ENCODE peak calls at places on chromosomes 2 and 18, in six cellular contexts. Y, W, F, L, P and C are unnamed samples.

GRCh38 chr18:78406743-78407455 is 572.7 kb upstream of the SALL3 start:
- DNase-seq in F (no peak), L (no peak), P (no peak), Y (no peak), W (no peak), C (no peak)

GRCh38 chr18:5266721-5267120 is 28.8 kb downstream of the ZBTB14 start:
- DNase-seq in F (no peak), L (no peak), Y (no peak), W (no peak), P (no peak), C (no peak)

GRCh38 chr18:76432274-76432755 is 62.7 kb downstream of the ZNF516 start:
- DNase-seq in P (no peak), Y (no peak), F (no peak), W (no peak), L (no peak), C (no peak)

GRCh38 chr2:237932731-237933131 is 34.1 kb upstream of the UBE2F start:
- DNase-seq in W (no peak), Y (no peak), L (no peak), P (no peak), F (no peak), C (no peak)

GRCh38 chr2:165452327-165452726 is 17.2 kb upstream of the CSRNP3 start:
- DNase-seq in W (no peak), Y (no peak), L (no peak), F (no peak), P (no peak), C (no peak)

GRCh38 chr2:28753043-28753683 is 1.5 kb downstream of the PPP1CB start:
- DNase-seq in L (peak), F (peak), P (no peak), Y (peak), W (no peak), C (peak)

GRCh38 chr18:22681912-22682311 is 251.2 kb upstream of the RBBP8 start:
- DNase-seq in P (no peak), W (no peak), Y (no peak), F (no peak), L (no peak), C (no peak)

GRCh38 chr18:34707670-34708069 is 2.4 kb upstream of the DTNA start:
- DNase-seq in Y (peak), W (no peak), F (no peak), L (peak), P (no peak), C (no peak)

GRCh38 chr2:4635289-4635688 is 931.9 kb downstream of the DCDC2C start:
- DNase-seq in Y (no peak), L (no peak), P (no peak), W (no peak), F (no peak), C (no peak)

GRCh38 chr2:98761267-98761781 is 30.4 kb upstream of the MGAT4A start:
- DNase-seq in P (no peak), L (no peak), F (no peak), Y (no peak), W (no peak), C (no peak)

GRCh38 chr18:11992096-11992785 is 10.9 kb downstream of the IMPA2 start:
- DNase-seq in F (no peak), L (peak), W (no peak), P (no peak), Y (no peak), C (no peak)

GRCh38 chr2:51710222-51710621 is 678.3 kb upstream of the NRXN1 start:
- DNase-seq in L (no peak), F (no peak), Y (peak), W (no peak), P (no peak), C (no peak)

GRCh38 chr2:215556979-215557378 is 121.1 kb upstream of the FN1 start:
- DNase-seq in F (no peak), P (no peak), Y (no peak), L (no peak), W (no peak), C (no peak)

GRCh38 chr2:224222320-224222719 is 179.6 kb downstream of the FAM124B start:
- DNase-seq in W (no peak), L (no peak), P (no peak), Y (peak), F (no peak), C (no peak)

GRCh38 chr2:226185613-226186211 is 613.9 kb downstream of the IRS1 start:
- DNase-seq in F (no peak), Y (peak), L (no peak), P (no peak), W (no peak), C (peak)

GRCh38 chr18:77062518-77063003 is 70.0 kb downstream of the MBP start:
- DNase-seq in P (no peak), L (no peak), F (no peak), W (no peak), Y (peak), C (no peak)

GRCh38 chr2:233209117-233209977 is 42.1 kb upstream of the ATG16L1 start:
- DNase-seq in L (no peak), P (no peak), Y (peak), F (no peak), W (no peak), C (no peak)

GRCh38 chr2:210577263-210578071 is 21.1 kb downstream of the CPS1 start:
- DNase-seq in F (no peak), L (no peak), Y (peak), P (no peak), W (no peak), C (no peak)

GRCh38 chr2:129695496-129695895 is 284.0 kb upstream of the RAB6C start:
- DNase-seq in Y (no peak), P (no peak), L (no peak), F (no peak), W (peak), C (no peak)

GRCh38 chr18:59690216-59691045 is 6.8 kb downstream of the CCBE1 start:
- DNase-seq in F (no peak), Y (peak), L (no peak), W (no peak), P (no peak), C (no peak)

GRCh38 chr2:205806126-205806905 is 124.0 kb downstream of the NRP2 start:
- DNase-seq in L (no peak), Y (no peak), W (no peak), P (no peak), F (no peak), C (no peak)

GRCh38 chr18:49878996-49879585 is 65.8 kb upstream of the ACAA2 start:
- DNase-seq in P (no peak), W (no peak), L (no peak), Y (no peak), F (no peak), C (no peak)

GRCh38 chr18:41323044-41323443 is 632.0 kb upstream of the PIK3C3 start:
- DNase-seq in P (no peak), Y (no peak), L (no peak), W (no peak), F (no peak), C (no peak)

GRCh38 chr2:172106128-172106961 is 3.6 kb upstream of the DLX2 start:
- DNase-seq in W (no peak), P (no peak), F (no peak), Y (peak), L (peak), C (no peak)

GRCh38 chr2:114049280-114049679 is 159.4 kb downstream of the ACTR3 start:
- DNase-seq in Y (no peak), L (no peak), W (no peak), F (no peak), P (no peak), C (no peak)

GRCh38 chr18:27717816-27718215 is 459.1 kb downstream of the CDH2 start:
- DNase-seq in L (no peak), W (no peak), P (no peak), Y (peak), F (no peak), C (no peak)

GRCh38 chr2:79832540-79833234 is 319.8 kb downstream of the CTNNA2 start:
- DNase-seq in W (no peak), Y (peak), F (no peak), L (no peak), P (no peak), C (no peak)

GRCh38 chr2:219273887-219274391 is 5.2 kb upstream of the DNAJB2 start:
- DNase-seq in L (no peak), Y (peak), W (no peak), P (no peak), F (no peak), C (peak)
- H3K27ac ChIP-seq in L (peak), Y (peak), W (peak), P (peak), F (peak), C (peak)

GRCh38 chr2:236872971-236873370 is 212.7 kb upstream of the COPS8 start:
- DNase-seq in L (no peak), Y (no peak), F (no peak), W (peak), P (no peak), C (no peak)

GRCh38 chr2:236870401-236870800 is 215.3 kb upstream of the COPS8 start:
- DNase-seq in F (no peak), P (no peak), L (no peak), Y (peak), W (no peak), C (no peak)

GRCh38 chr2:236872015-236872414 is 213.7 kb upstream of the COPS8 start:
- DNase-seq in F (no peak), Y (no peak), L (no peak), P (no peak), W (peak), C (no peak)

GRCh38 chr2:236873666-236874065 is 212.0 kb upstream of the COPS8 start:
- DNase-seq in W (no peak), Y (no peak), P (no peak), F (no peak), L (no peak), C (peak)

GRCh38 chr2:236871500-236872001 is 214.1 kb upstream of the COPS8 start:
- DNase-seq in W (peak), L (peak), Y (no peak), F (peak), P (no peak), C (peak)
- H3K27ac ChIP-seq in W (peak), L (peak), Y (no peak), F (peak), P (peak), C (peak)

DNA sequence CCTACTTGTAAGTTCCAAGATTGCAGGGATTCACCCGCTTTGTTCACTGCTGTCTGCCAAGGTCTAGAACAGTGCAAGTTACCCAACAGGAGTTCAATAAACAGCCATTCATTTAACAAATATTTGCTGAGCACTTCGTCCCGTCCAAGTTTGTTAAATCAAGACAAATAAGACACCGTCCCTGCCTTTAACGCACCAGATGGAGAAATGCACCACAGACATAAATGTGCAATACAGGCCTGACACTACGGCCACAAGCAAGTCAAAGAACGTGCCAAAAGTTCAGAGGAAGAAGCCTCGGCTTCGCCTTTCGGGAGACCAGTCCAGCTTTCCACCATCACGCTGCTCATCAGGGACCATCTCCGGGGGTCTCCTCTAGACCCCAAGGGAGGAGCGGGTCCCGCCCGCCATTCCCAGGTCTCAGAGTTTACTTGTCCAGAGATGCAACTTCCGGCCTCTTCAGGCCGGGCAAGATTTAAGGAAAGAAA is 429 bp downstream of the C2orf76 start:
- DNase-seq in W (no peak), P (no peak), F (no peak), Y (no peak), L (no peak), C (no peak)
- H3K27ac ChIP-seq in W (peak), P (peak), F (peak), Y (peak), L (peak), C (peak)

DNA sequence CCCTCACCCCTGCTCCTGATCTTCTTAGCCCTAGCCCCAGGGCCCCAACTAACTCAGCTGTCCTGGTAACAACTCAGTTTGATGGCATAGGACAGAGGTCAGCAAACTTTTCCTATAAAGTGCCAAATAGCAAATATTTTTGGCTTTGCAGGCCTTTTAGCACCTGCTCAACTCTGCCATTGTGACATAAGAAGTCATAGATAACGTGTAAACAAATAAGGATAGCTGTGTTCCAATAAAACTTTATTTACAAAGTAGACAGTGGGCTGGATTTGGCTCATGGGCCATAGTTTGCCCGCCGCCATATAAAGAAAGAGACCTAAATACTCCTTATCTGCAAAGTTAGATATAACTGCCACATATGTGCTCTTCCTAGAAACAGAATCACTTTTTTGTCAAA is 27.3 kb upstream of the TMEM87B start:
- DNase-seq in L (no peak), W (no peak), P (no peak), F (no peak), Y (no peak), C (no peak)
- H3K27ac ChIP-seq in L (no peak), W (no peak), P (no peak), F (no peak), Y (no peak), C (no peak)

DNA sequence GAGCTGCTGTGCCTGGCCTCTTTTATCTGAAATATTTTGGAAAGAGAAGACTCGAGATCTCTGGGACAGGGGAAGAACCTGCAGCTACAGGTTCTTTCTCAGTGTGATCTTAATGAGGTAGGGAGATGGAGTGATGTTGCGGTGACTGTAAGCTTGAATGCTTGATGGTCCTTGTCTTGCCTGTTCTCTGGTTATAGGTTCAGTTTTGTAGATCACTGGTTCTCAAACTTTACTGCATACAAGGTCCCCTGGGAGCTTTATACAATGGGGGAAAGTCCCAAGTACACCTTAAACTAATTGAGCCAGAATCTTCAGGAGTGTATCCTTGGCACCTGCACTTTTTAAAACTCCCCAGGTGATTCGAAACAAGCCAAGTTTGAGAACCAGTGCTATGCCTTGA is 136.7 kb upstream of the CXCR4 start:
- DNase-seq in F (no peak), L (no peak), W (no peak), P (no peak), Y (no peak), C (no peak)
- H3K27ac ChIP-seq in F (no peak), L (no peak), W (no peak), P (peak), Y (no peak), C (no peak)